ENCODE peak calls at places on chromosome 15, in ten cellular contexts. Z is fibroblast of lung, L is A549, W is right atrium auricular region, P is ovary, G is retinal pigment epithelial cell, F is HepG2, J is epithelial cell of proximal tubule, D is epithelial cell of esophagus, Y is K562. C is an unnamed sample.

GRCh38 chr15:89430530-89431341 is 65.6 kb downstream of the RHCG start:
- DNase-seq in J (no peak), W (peak; percentile 87), Z (peak; percentile 41), F (peak; percentile 49), P (peak; percentile 82), G (peak; percentile 12), L (peak; percentile 96), D (peak; percentile 58), Y (peak; percentile 84), C (peak; percentile 91)

GRCh38 chr15:76253851-76254440 is 57.3 kb downstream of the ETFA start:
- DNase-seq in Y (no peak), J (no peak), D (no peak), W (no peak), P (no peak), L (no peak), G (no peak), F (no peak), Z (peak; percentile 47), C (no peak)

GRCh38 chr15:76664895-76665294 is 240.2 kb downstream of the SCAPER start:
- DNase-seq in J (no peak), W (no peak), F (no peak), P (no peak), L (no peak), G (no peak), D (no peak), Y (no peak), Z (no peak), C (no peak)

GRCh38 chr15:85380860-85381535 is 595 bp downstream of the AKAP13 start:
- DNase-seq in Z (peak; percentile 39), J (no peak), P (no peak), Y (no peak), D (peak; percentile 41), W (no peak), F (no peak), G (no peak), L (peak; percentile 48), C (peak; percentile 60)

GRCh38 chr15:63891079-63891762 is 57.5 kb upstream of the HERC1 start:
- DNase-seq in W (peak; percentile 89), Z (peak; percentile 55), F (peak; percentile 73), G (peak; percentile 15), J (no peak), L (peak; percentile 88), D (peak; percentile 73), Y (peak; percentile 93), P (peak; percentile 69), C (peak; percentile 81)

GRCh38 chr15:84001655-84002054 is 233.9 kb upstream of the GOLGA6L4 start:
- DNase-seq in Z (no peak), L (no peak), F (no peak), G (peak; percentile 14), P (no peak), Y (no peak), J (peak; percentile 16), D (no peak), W (no peak), C (no peak)

GRCh38 chr15:33157636-33158035 is 36.9 kb downstream of the FMN1 start:
- DNase-seq in W (no peak), Y (no peak), F (no peak), J (no peak), L (no peak), D (no peak), P (no peak), Z (no peak), G (no peak), C (no peak)

GRCh38 chr15:39976291-39977274 is 42.7 kb downstream of the EIF2AK4 start:
- DNase-seq in D (peak; percentile 66), P (peak; percentile 66), Y (no peak), L (no peak), Z (peak; percentile 68), J (no peak), F (peak; percentile 21), G (no peak), W (peak; percentile 70), C (peak; percentile 81)

GRCh38 chr15:83065431-83065830 is 1.6 kb downstream of the BTBD1 start:
- DNase-seq in Y (no peak), F (no peak), W (no peak), J (no peak), L (no peak), Z (no peak), G (no peak), D (no peak), P (no peak), C (no peak)

GRCh38 chr15:57527382-57528091 is 64.2 kb upstream of the MYZAP start:
- DNase-seq in L (peak; percentile 64), W (no peak), Y (peak; percentile 72), G (no peak), Z (peak; percentile 82), J (no peak), D (peak; percentile 85), F (peak; percentile 76), P (peak; percentile 61), C (peak; percentile 58)

GRCh38 chr15:23532019-23532418 is 33.5 kb upstream of the MKRN3 start:
- DNase-seq in W (no peak), D (peak; percentile 39), Y (no peak), P (no peak), J (peak; percentile 40), G (no peak), L (no peak), Z (no peak), F (no peak), C (no peak)

GRCh38 chr15:29183071-29183831 is 86.4 kb downstream of the NSMCE3 start:
- DNase-seq in P (no peak), L (no peak), J (no peak), Z (no peak), Y (no peak), F (no peak), D (peak; percentile 9), W (no peak), G (no peak), C (no peak)

GRCh38 chr15:29182590-29182989 is 87.0 kb downstream of the NSMCE3 start:
- DNase-seq in J (no peak), Z (no peak), W (no peak), G (no peak), P (no peak), L (no peak), D (no peak), F (no peak), Y (no peak), C (no peak)
- TF ChIP-seq CTCF in J (no peak), Z (no peak), W (no peak), G (no peak), P (no peak), L (no peak), D (no peak), F (no peak), Y (no peak), C (no peak)

DNA sequence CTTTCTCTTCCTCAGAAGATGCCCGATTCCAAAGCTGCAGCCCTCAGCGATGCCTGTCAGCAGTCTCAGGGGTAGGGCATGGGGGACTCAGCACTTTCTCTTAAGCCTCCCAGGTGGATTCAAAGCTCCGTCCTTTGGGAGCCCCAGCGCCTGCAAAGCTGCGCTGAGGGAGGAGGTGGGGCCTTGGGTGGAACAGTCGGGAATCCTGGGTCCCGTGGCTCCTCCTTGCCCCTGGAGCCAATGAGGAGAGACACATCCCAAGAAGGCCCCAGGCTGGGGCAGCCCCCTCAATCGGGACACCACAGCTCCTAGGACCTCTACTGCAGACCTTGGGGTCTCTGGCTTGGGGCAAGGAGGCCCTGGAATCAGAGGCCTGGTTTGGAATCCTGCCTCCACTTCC is 227.5 kb upstream of the IGF1R start:
- DNase-seq in D (no peak), J (no peak), L (no peak), Y (no peak), P (no peak), W (no peak), Z (no peak), G (no peak), F (no peak), C (no peak)
- H3K4me3 ChIP-seq in D (no peak overlapping the region), J (peak overlapping the region; percentile 54), L (peak overlapping the region; percentile 34), Y (no peak overlapping the region), P (peak overlapping the region; percentile 4), W (no peak overlapping the region), Z (no peak overlapping the region), G (no peak overlapping the region), F (no peak overlapping the region), C (no peak overlapping the region)

DNA sequence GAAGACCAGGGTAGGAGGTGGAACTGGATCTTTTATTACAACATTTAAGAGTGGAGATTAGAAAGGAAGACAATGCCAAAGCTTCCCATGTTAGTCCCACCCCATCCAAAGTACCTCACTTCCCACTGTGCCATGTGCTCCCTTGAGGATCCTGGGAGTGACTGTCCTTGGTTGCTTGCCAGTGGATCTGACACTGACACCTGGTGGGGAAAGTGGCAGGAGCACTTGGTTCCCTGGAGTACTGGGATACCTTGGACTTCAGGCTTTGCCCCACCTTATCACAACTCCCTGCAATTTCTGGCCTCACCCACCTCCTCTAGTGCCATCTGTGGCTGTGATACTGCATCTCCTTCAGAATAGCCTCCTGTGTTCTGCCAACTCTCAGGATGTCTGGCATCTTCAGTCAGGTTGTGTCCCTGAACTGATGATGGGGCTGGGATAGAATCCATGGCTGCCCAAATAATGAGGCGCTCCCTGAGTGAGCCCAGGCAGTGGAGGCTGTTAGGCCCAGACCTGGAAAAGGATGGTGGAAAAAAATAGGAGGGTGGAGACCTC is 1.3 kb downstream of the ELL3 start:
- DNase-seq in Z (peak; percentile 48), L (peak; percentile 25), J (no peak), Y (peak; percentile 40), P (peak; percentile 51), D (peak; percentile 87), F (peak; percentile 79), W (no peak), G (no peak), C (peak; percentile 66)
- TF ChIP-seq CTCF in Z (peak; percentile 3), L (peak; percentile 28), J (peak; percentile 59), Y (peak; percentile 44), P (no peak), D (peak; percentile 81), F (peak; percentile 88), W (peak; percentile 48), G (peak; percentile 48), C (peak; percentile 54)

GRCh38 chr15:99983894-99984293 is 250.7 kb upstream of the LYSMD4 start:
- DNase-seq in Y (no peak), P (no peak), D (no peak), Z (no peak), G (no peak), W (no peak), L (no peak), J (no peak), F (no peak), C (no peak)

GRCh38 chr15:99981223-99981647 is 248.0 kb upstream of the LYSMD4 start:
- DNase-seq in J (no peak), P (no peak), W (no peak), F (no peak), G (no peak), Y (peak; percentile 4), D (peak; percentile 26), Z (peak; percentile 25), L (no peak), C (no peak)

GRCh38 chr15:99981839-99982658 is 248.8 kb upstream of the LYSMD4 start:
- DNase-seq in F (no peak), G (no peak), Y (no peak), Z (no peak), J (no peak), L (no peak), D (no peak), W (no peak), P (no peak), C (no peak)

GRCh38 chr15:99983171-99983891 is 250.1 kb upstream of the LYSMD4 start:
- DNase-seq in P (no peak), D (no peak), W (no peak), F (no peak), G (no peak), L (no peak), Y (no peak), J (no peak), Z (peak; percentile 35), C (no peak)

DNA sequence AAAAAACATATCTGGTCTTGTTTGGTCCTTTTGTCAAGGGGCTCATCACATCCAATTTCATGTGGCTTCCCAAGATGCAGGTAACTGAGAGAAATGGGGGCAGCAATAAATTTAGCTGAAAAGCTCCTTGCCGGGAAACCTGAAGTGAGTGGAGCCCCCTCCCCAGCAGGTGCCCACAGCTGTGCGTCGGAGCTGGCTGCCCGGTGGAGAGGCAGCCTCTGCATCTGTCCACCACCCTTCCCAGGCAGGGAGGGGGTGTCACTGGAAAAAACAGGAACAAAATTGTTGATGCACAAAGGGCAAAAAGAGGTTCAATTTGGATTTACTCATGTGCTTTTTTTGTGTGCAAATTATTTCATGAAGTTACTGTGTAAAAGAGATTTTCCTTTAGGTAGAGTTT is 249.4 kb upstream of the LYSMD4 start:
- DNase-seq in L (no peak), D (no peak), Z (no peak), J (no peak), W (no peak), G (no peak), F (no peak), P (no peak), Y (no peak), C (no peak)
- H3K4me3 ChIP-seq in L (no peak overlapping the region), D (no peak overlapping the region), Z (no peak overlapping the region), J (no peak overlapping the region), W (no peak overlapping the region), G (no peak overlapping the region), F (no peak overlapping the region), P (no peak overlapping the region), Y (no peak overlapping the region), C (no peak overlapping the region)

C was measured in Caco-2.